ENCODE peak calls at places on chromosomes 6 and 20, in eight cellular contexts. Q is occipital lobe; L is KG1; C is T follicular helper cell; H is midbrain; R is neural crest cell; S is CD8-positive, alpha-beta T cell; M is fibroblast of the aortic adventitia. F is an unnamed sample.

GRCh38 chr6:30814137-30815084 is 69.9 kb upstream of the DDR1 start:
- DNase-seq in L (no peak), M (peak), H (no peak), S (no peak), Q (no peak), R (no peak), C (peak), F (no peak)

GRCh38 chr6:97059473-97059872 is 134.9 kb downstream of the KLHL32 start:
- DNase-seq in S (no peak), L (no peak), M (peak), Q (no peak), R (no peak), C (no peak), H (peak), F (no peak)

GRCh38 chr6:166626177-166627038 is 643 bp downstream of the RPS6KA2 start:
- DNase-seq in Q (no peak), M (peak), R (peak), H (no peak), C (peak), S (peak), L (no peak), F (no peak)

GRCh38 chr6:145525038-145525437 is 210.3 kb downstream of the EPM2A start:
- DNase-seq in M (no peak), S (no peak), L (no peak), R (no peak), C (no peak), Q (no peak), H (no peak), F (no peak)

GRCh38 chr6:30741789-30742315 is 635 bp downstream of the FLOT1 start:
- DNase-seq in C (no peak), M (no peak), S (no peak), L (no peak), R (no peak), H (no peak), Q (no peak), F (no peak)

GRCh38 chr6:11700118-11700718 is 78.4 kb downstream of the ADTRP start:
- DNase-seq in L (no peak), H (peak), M (peak), Q (no peak), R (no peak), C (no peak), S (no peak), F (no peak)

GRCh38 chr6:169652896-169653295 is 48.9 kb downstream of the WDR27 start:
- DNase-seq in S (no peak), C (no peak), Q (no peak), R (no peak), M (no peak), L (no peak), H (no peak), F (no peak)

GRCh38 chr20:43844778-43845614 is 69.7 kb upstream of the TOX2 start:
- DNase-seq in S (no peak), C (no peak), M (peak), H (no peak), Q (no peak), R (no peak), L (no peak), F (no peak)

GRCh38 chr6:136134751-136135150 is 115.4 kb downstream of the MTFR2 start:
- DNase-seq in S (no peak), H (no peak), C (no peak), Q (no peak), L (no peak), R (no peak), M (no peak), F (no peak)

GRCh38 chr20:49889943-49890650 is 25.2 kb downstream of the SPATA2 start:
- DNase-seq in Q (no peak), H (no peak), S (no peak), C (no peak), M (no peak), R (no peak), L (no peak), F (no peak)

F was measured in GM12892.